ENCODE peak calls at places on chromosomes 4 and X, in eight cellular contexts. One of them, this sample, is unnamed.

GRCh38 chr4:13218316-13218958 is 265.7 kb downstream of the RAB28 start:
- DNase-seq in PC-3: no peak
- DNase-seq in tibial artery: no peak
- DNase-seq in Panc1: no peak
- DNase-seq in aorta: no peak
- DNase-seq in left lung: no peak
- DNase-seq in left ventricle myocardium inferior: no peak
- DNase-seq in naive thymus-derived CD4-positive, alpha-beta T cell: no peak
- DNase-seq in this sample: no peak

GRCh38 chr4:159606835-159607234 is 504.0 kb downstream of the RAPGEF2 start:
- DNase-seq in PC-3: no peak
- DNase-seq in left lung: no peak
- DNase-seq in naive thymus-derived CD4-positive, alpha-beta T cell: no peak
- DNase-seq in tibial artery: no peak
- DNase-seq in aorta: no peak
- DNase-seq in Panc1: no peak
- DNase-seq in left ventricle myocardium inferior: no peak
- DNase-seq in this sample: no peak

GRCh38 chrX:25156323-25156722 is 140.6 kb upstream of the ARX start:
- DNase-seq in PC-3: peak
- DNase-seq in left lung: no peak
- DNase-seq in aorta: no peak
- DNase-seq in left ventricle myocardium inferior: no peak
- DNase-seq in Panc1: no peak
- DNase-seq in naive thymus-derived CD4-positive, alpha-beta T cell: no peak
- DNase-seq in tibial artery: no peak
- DNase-seq in this sample: no peak

GRCh38 chrX:78650906-78651437 is 8.2 kb downstream of the RTL3 start:
- DNase-seq in left lung: no peak
- DNase-seq in naive thymus-derived CD4-positive, alpha-beta T cell: no peak
- DNase-seq in aorta: no peak
- DNase-seq in tibial artery: no peak
- DNase-seq in PC-3: peak
- DNase-seq in Panc1: no peak
- DNase-seq in left ventricle myocardium inferior: no peak
- DNase-seq in this sample: no peak

GRCh38 chrX:139831689-139832456 is 101.0 kb downstream of the ATP11C start:
- DNase-seq in aorta: no peak
- DNase-seq in left ventricle myocardium inferior: no peak
- DNase-seq in left lung: no peak
- DNase-seq in PC-3: peak
- DNase-seq in naive thymus-derived CD4-positive, alpha-beta T cell: no peak
- DNase-seq in tibial artery: peak
- DNase-seq in Panc1: no peak
- DNase-seq in this sample: no peak

GRCh38 chr4:2835978-2836377 is 7.7 kb upstream of the ADD1 start:
- DNase-seq in left ventricle myocardium inferior: peak
- DNase-seq in left lung: peak
- DNase-seq in naive thymus-derived CD4-positive, alpha-beta T cell: no peak
- DNase-seq in tibial artery: no peak
- DNase-seq in aorta: peak
- DNase-seq in Panc1: no peak
- DNase-seq in PC-3: no peak
- DNase-seq in this sample: no peak

GRCh38 chrX:139388234-139388633 is 142.3 kb upstream of the F9 start:
- DNase-seq in aorta: no peak
- DNase-seq in left lung: no peak
- DNase-seq in tibial artery: no peak
- DNase-seq in naive thymus-derived CD4-positive, alpha-beta T cell: no peak
- DNase-seq in PC-3: no peak
- DNase-seq in Panc1: no peak
- DNase-seq in left ventricle myocardium inferior: no peak
- DNase-seq in this sample: no peak

GRCh38 chr4:8739820-8740665 is 131.6 kb downstream of the HMX1 start:
- DNase-seq in left ventricle myocardium inferior: no peak
- DNase-seq in Panc1: no peak
- DNase-seq in tibial artery: no peak
- DNase-seq in aorta: no peak
- DNase-seq in left lung: no peak
- DNase-seq in PC-3: no peak
- DNase-seq in naive thymus-derived CD4-positive, alpha-beta T cell: no peak
- DNase-seq in this sample: peak

GRCh38 chr4:17494258-17494657 is 17.6 kb downstream of the QDPR start:
- DNase-seq in left lung: no peak
- DNase-seq in left ventricle myocardium inferior: no peak
- DNase-seq in PC-3: peak
- DNase-seq in naive thymus-derived CD4-positive, alpha-beta T cell: no peak
- DNase-seq in aorta: no peak
- DNase-seq in Panc1: peak
- DNase-seq in tibial artery: no peak
- DNase-seq in this sample: no peak
- H3K27ac ChIP-seq in left lung: no peak
- H3K27ac ChIP-seq in left ventricle myocardium inferior: no peak
- H3K27ac ChIP-seq in PC-3: peak
- H3K27ac ChIP-seq in naive thymus-derived CD4-positive, alpha-beta T cell: no peak
- H3K27ac ChIP-seq in aorta: no peak
- H3K27ac ChIP-seq in Panc1: no peak
- H3K27ac ChIP-seq in tibial artery: no peak
- H3K27ac ChIP-seq in this sample: no peak

GRCh38 chr4:73433140-73433539 is 2.9 kb upstream of the AFP start:
- DNase-seq in aorta: no peak
- DNase-seq in tibial artery: no peak
- DNase-seq in Panc1: no peak
- DNase-seq in left ventricle myocardium inferior: no peak
- DNase-seq in naive thymus-derived CD4-positive, alpha-beta T cell: no peak
- DNase-seq in PC-3: no peak
- DNase-seq in left lung: no peak
- DNase-seq in this sample: no peak
- H3K27ac ChIP-seq in aorta: no peak
- H3K27ac ChIP-seq in tibial artery: no peak
- H3K27ac ChIP-seq in Panc1: no peak
- H3K27ac ChIP-seq in left ventricle myocardium inferior: no peak
- H3K27ac ChIP-seq in naive thymus-derived CD4-positive, alpha-beta T cell: no peak
- H3K27ac ChIP-seq in PC-3: no peak
- H3K27ac ChIP-seq in left lung: no peak
- H3K27ac ChIP-seq in this sample: no peak

GRCh38 chr4:87382931-87383330 is 8.1 kb downstream of the HSD17B11 start:
- DNase-seq in left lung: no peak
- DNase-seq in naive thymus-derived CD4-positive, alpha-beta T cell: no peak
- DNase-seq in left ventricle myocardium inferior: no peak
- DNase-seq in aorta: no peak
- DNase-seq in tibial artery: no peak
- DNase-seq in Panc1: no peak
- DNase-seq in PC-3: no peak
- DNase-seq in this sample: no peak
- H3K27ac ChIP-seq in left lung: no peak
- H3K27ac ChIP-seq in naive thymus-derived CD4-positive, alpha-beta T cell: no peak
- H3K27ac ChIP-seq in left ventricle myocardium inferior: no peak
- H3K27ac ChIP-seq in aorta: no peak
- H3K27ac ChIP-seq in tibial artery: no peak
- H3K27ac ChIP-seq in Panc1: no peak
- H3K27ac ChIP-seq in PC-3: no peak
- H3K27ac ChIP-seq in this sample: no peak

GRCh38 chrX:154025230-154025629 is 5.5 kb upstream of the IRAK1 start:
- DNase-seq in left ventricle myocardium inferior: no peak
- DNase-seq in naive thymus-derived CD4-positive, alpha-beta T cell: no peak
- DNase-seq in PC-3: no peak
- DNase-seq in aorta: no peak
- DNase-seq in Panc1: no peak
- DNase-seq in tibial artery: no peak
- DNase-seq in left lung: no peak
- DNase-seq in this sample: no peak
- H3K27ac ChIP-seq in left ventricle myocardium inferior: peak
- H3K27ac ChIP-seq in naive thymus-derived CD4-positive, alpha-beta T cell: no peak
- H3K27ac ChIP-seq in PC-3: no peak
- H3K27ac ChIP-seq in aorta: no peak
- H3K27ac ChIP-seq in Panc1: no peak
- H3K27ac ChIP-seq in tibial artery: no peak
- H3K27ac ChIP-seq in left lung: no peak
- H3K27ac ChIP-seq in this sample: no peak

GRCh38 chr4:180635276-180635675 is 1607.9 kb upstream of the TENM3 start:
- DNase-seq in naive thymus-derived CD4-positive, alpha-beta T cell: no peak
- DNase-seq in tibial artery: no peak
- DNase-seq in left ventricle myocardium inferior: no peak
- DNase-seq in left lung: no peak
- DNase-seq in Panc1: no peak
- DNase-seq in aorta: no peak
- DNase-seq in PC-3: no peak
- DNase-seq in this sample: peak
- H3K27ac ChIP-seq in naive thymus-derived CD4-positive, alpha-beta T cell: no peak
- H3K27ac ChIP-seq in tibial artery: no peak
- H3K27ac ChIP-seq in left ventricle myocardium inferior: no peak
- H3K27ac ChIP-seq in left lung: no peak
- H3K27ac ChIP-seq in Panc1: no peak
- H3K27ac ChIP-seq in aorta: no peak
- H3K27ac ChIP-seq in PC-3: no peak
- H3K27ac ChIP-seq in this sample: peak

DNA sequence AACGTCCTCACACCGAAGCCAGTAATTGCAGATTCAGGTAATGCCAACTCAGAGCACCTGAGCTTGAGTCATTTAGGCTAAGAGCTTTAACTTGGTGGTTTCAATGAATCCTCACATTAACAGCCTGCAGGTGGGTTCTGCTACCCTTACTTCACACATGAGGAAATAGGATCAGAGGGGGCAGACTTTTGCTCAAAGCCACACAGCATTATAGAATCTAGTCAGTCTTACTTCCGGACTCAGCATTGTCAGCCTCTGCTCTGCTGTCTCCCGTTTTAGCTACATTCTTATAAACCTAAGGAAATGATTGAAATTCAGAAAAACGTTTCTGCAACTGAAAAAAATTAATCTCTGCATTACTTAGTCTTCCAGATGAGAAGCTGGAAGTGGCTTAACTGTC is 6.0 kb downstream of the C4orf50 start:
- DNase-seq in left ventricle myocardium inferior: no peak
- DNase-seq in PC-3: no peak
- DNase-seq in tibial artery: no peak
- DNase-seq in left lung: no peak
- DNase-seq in naive thymus-derived CD4-positive, alpha-beta T cell: no peak
- DNase-seq in aorta: no peak
- DNase-seq in Panc1: no peak
- DNase-seq in this sample: no peak
- H3K27ac ChIP-seq in left ventricle myocardium inferior: no peak
- H3K27ac ChIP-seq in PC-3: no peak
- H3K27ac ChIP-seq in tibial artery: no peak
- H3K27ac ChIP-seq in left lung: no peak
- H3K27ac ChIP-seq in naive thymus-derived CD4-positive, alpha-beta T cell: no peak
- H3K27ac ChIP-seq in aorta: no peak
- H3K27ac ChIP-seq in Panc1: no peak
- H3K27ac ChIP-seq in this sample: no peak

DNA sequence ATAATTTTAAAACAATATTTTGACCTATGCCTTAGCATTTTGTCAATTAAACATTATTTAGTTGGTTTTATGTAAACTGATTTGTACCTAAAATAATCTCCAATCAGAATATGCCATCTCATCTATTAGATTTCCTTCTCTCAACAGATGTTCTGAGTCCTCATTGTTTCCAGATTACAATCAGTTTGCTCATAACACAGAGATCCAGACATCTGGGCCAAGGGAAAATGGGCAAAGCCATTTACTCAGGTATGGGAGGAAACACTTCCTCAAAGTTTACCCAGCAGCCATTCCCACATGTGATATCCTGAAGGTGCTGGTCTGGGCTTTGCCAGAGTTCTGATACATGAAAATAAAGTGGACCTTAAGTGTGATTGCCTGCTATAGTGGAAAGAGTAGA is 217.9 kb upstream of the GPC4 start:
- DNase-seq in PC-3: peak
- DNase-seq in Panc1: no peak
- DNase-seq in naive thymus-derived CD4-positive, alpha-beta T cell: no peak
- DNase-seq in left ventricle myocardium inferior: no peak
- DNase-seq in left lung: no peak
- DNase-seq in tibial artery: no peak
- DNase-seq in aorta: no peak
- DNase-seq in this sample: no peak
- H3K27ac ChIP-seq in PC-3: peak
- H3K27ac ChIP-seq in Panc1: no peak
- H3K27ac ChIP-seq in naive thymus-derived CD4-positive, alpha-beta T cell: no peak
- H3K27ac ChIP-seq in left ventricle myocardium inferior: no peak
- H3K27ac ChIP-seq in left lung: no peak
- H3K27ac ChIP-seq in tibial artery: no peak
- H3K27ac ChIP-seq in aorta: no peak
- H3K27ac ChIP-seq in this sample: no peak

This sample was measured in SJSA1.